ENCODE peak calls at places on chromosomes 2 and 18, in ten cellular contexts. One of them, this sample, is unnamed. For H3K4me1 and H3K36me3, the result is how much of the 10 kb centered on the place peaks cover.

GRCh38 chr2:105556366-105556765 is 157.5 kb upstream of the FHL2 start:
- DNase-seq in lower lobe of right lung: no peak
- DNase-seq in psoas muscle: no peak
- DNase-seq in H1: no peak
- DNase-seq in fibroblast of lung: no peak
- DNase-seq in left lung: no peak
- DNase-seq in gastrocnemius medialis: no peak
- DNase-seq in sigmoid colon: no peak
- DNase-seq in astrocyte: no peak
- DNase-seq in DND-41: no peak
- DNase-seq in this sample: no peak

GRCh38 chr2:160736629-160737028 is 243.0 kb upstream of the RBMS1 start:
- DNase-seq in lower lobe of right lung: no peak
- DNase-seq in psoas muscle: no peak
- DNase-seq in H1: no peak
- DNase-seq in fibroblast of lung: peak
- DNase-seq in left lung: no peak
- DNase-seq in gastrocnemius medialis: no peak
- DNase-seq in sigmoid colon: no peak
- DNase-seq in astrocyte: peak
- DNase-seq in DND-41: no peak
- DNase-seq in this sample: no peak

GRCh38 chr18:28781616-28782362 is 604.9 kb upstream of the CDH2 start:
- DNase-seq in lower lobe of right lung: no peak
- DNase-seq in psoas muscle: no peak
- DNase-seq in H1: no peak
- DNase-seq in fibroblast of lung: no peak
- DNase-seq in left lung: no peak
- DNase-seq in gastrocnemius medialis: no peak
- DNase-seq in sigmoid colon: no peak
- DNase-seq in astrocyte: no peak
- DNase-seq in DND-41: peak
- DNase-seq in this sample: no peak

GRCh38 chr2:222300725-222301295 is 2.0 kb upstream of the PAX3 start:
- DNase-seq in lower lobe of right lung: no peak
- DNase-seq in psoas muscle: no peak
- DNase-seq in H1: no peak
- DNase-seq in fibroblast of lung: no peak
- DNase-seq in left lung: no peak
- DNase-seq in gastrocnemius medialis: no peak
- DNase-seq in sigmoid colon: no peak
- DNase-seq in astrocyte: no peak
- DNase-seq in DND-41: no peak
- DNase-seq in this sample: no peak

GRCh38 chr2:26744953-26745352 is 19.1 kb upstream of the SLC35F6 start:
- DNase-seq in lower lobe of right lung: no peak
- DNase-seq in psoas muscle: no peak
- DNase-seq in H1: no peak
- DNase-seq in fibroblast of lung: no peak
- DNase-seq in left lung: no peak
- DNase-seq in gastrocnemius medialis: no peak
- DNase-seq in sigmoid colon: no peak
- DNase-seq in astrocyte: no peak
- DNase-seq in DND-41: no peak
- DNase-seq in this sample: no peak

GRCh38 chr2:105858868-105859693 is 114.4 kb downstream of the NCK2 start:
- DNase-seq in lower lobe of right lung: no peak
- DNase-seq in psoas muscle: no peak
- DNase-seq in H1: no peak
- DNase-seq in fibroblast of lung: no peak
- DNase-seq in left lung: no peak
- DNase-seq in gastrocnemius medialis: no peak
- DNase-seq in sigmoid colon: no peak
- DNase-seq in astrocyte: no peak
- DNase-seq in DND-41: no peak
- DNase-seq in this sample: no peak

GRCh38 chr2:176390276-176390675 is 121.0 kb downstream of the MTX2 start:
- DNase-seq in lower lobe of right lung: no peak
- DNase-seq in psoas muscle: no peak
- DNase-seq in H1: no peak
- DNase-seq in fibroblast of lung: no peak
- DNase-seq in left lung: no peak
- DNase-seq in gastrocnemius medialis: no peak
- DNase-seq in sigmoid colon: no peak
- DNase-seq in astrocyte: peak
- DNase-seq in DND-41: no peak
- DNase-seq in this sample: no peak

GRCh38 chr2:218063541-218064295 is 5.3 kb upstream of the RUFY4 start:
- DNase-seq in lower lobe of right lung: peak
- DNase-seq in psoas muscle: no peak
- DNase-seq in H1: no peak
- DNase-seq in fibroblast of lung: no peak
- DNase-seq in left lung: no peak
- DNase-seq in gastrocnemius medialis: no peak
- DNase-seq in sigmoid colon: no peak
- DNase-seq in astrocyte: no peak
- DNase-seq in DND-41: no peak
- DNase-seq in this sample: no peak

GRCh38 chr2:222404126-222404891 is 20.0 kb upstream of the SGPP2 start:
- DNase-seq in lower lobe of right lung: peak
- DNase-seq in psoas muscle: no peak
- DNase-seq in H1: no peak
- DNase-seq in fibroblast of lung: no peak
- DNase-seq in left lung: peak
- DNase-seq in gastrocnemius medialis: peak
- DNase-seq in sigmoid colon: no peak
- DNase-seq in astrocyte: no peak
- DNase-seq in DND-41: no peak
- DNase-seq in this sample: no peak

GRCh38 chr2:61887684-61888303 is 662 bp downstream of the CCT4 start:
- DNase-seq in lower lobe of right lung: no peak
- DNase-seq in psoas muscle: no peak
- DNase-seq in H1: no peak
- DNase-seq in fibroblast of lung: peak
- DNase-seq in left lung: no peak
- DNase-seq in gastrocnemius medialis: no peak
- DNase-seq in sigmoid colon: no peak
- DNase-seq in astrocyte: peak
- DNase-seq in DND-41: peak
- DNase-seq in this sample: no peak

GRCh38 chr18:56165601-56166355 is 472.6 kb downstream of the TXNL1 start:
- DNase-seq in lower lobe of right lung: no peak
- DNase-seq in psoas muscle: no peak
- DNase-seq in H1: no peak
- DNase-seq in fibroblast of lung: no peak
- DNase-seq in left lung: no peak
- DNase-seq in gastrocnemius medialis: no peak
- DNase-seq in sigmoid colon: no peak
- DNase-seq in astrocyte: no peak
- DNase-seq in DND-41: no peak
- DNase-seq in this sample: no peak
- H3K4me1 ChIP-seq in lower lobe of right lung: under half
- H3K4me1 ChIP-seq in psoas muscle: under half
- H3K4me1 ChIP-seq in H1: under half
- H3K4me1 ChIP-seq in fibroblast of lung: under half
- H3K4me1 ChIP-seq in left lung: under half
- H3K4me1 ChIP-seq in gastrocnemius medialis: under half
- H3K4me1 ChIP-seq in sigmoid colon: under half
- H3K4me1 ChIP-seq in astrocyte: under half
- H3K4me1 ChIP-seq in DND-41: under half
- H3K4me1 ChIP-seq in this sample: under half

GRCh38 chr18:9000736-9001135 is 101.8 kb upstream of the NDUFV2 start:
- DNase-seq in lower lobe of right lung: no peak
- DNase-seq in psoas muscle: peak
- DNase-seq in H1: no peak
- DNase-seq in fibroblast of lung: peak
- DNase-seq in left lung: no peak
- DNase-seq in gastrocnemius medialis: peak
- DNase-seq in sigmoid colon: peak
- DNase-seq in astrocyte: no peak
- DNase-seq in DND-41: no peak
- DNase-seq in this sample: no peak
- H3K27ac ChIP-seq in lower lobe of right lung: no peak
- H3K27ac ChIP-seq in psoas muscle: no peak
- H3K27ac ChIP-seq in H1: no peak
- H3K27ac ChIP-seq in fibroblast of lung: no peak
- H3K27ac ChIP-seq in left lung: no peak
- H3K27ac ChIP-seq in gastrocnemius medialis: no peak
- H3K27ac ChIP-seq in sigmoid colon: no peak
- H3K27ac ChIP-seq in astrocyte: no peak
- H3K27ac ChIP-seq in DND-41: no peak
- H3K27ac ChIP-seq in this sample: no peak

GRCh38 chr2:206250041-206250897 is 24.2 kb upstream of the ZDBF2 start:
- DNase-seq in lower lobe of right lung: no peak
- DNase-seq in psoas muscle: no peak
- DNase-seq in H1: no peak
- DNase-seq in fibroblast of lung: peak
- DNase-seq in left lung: no peak
- DNase-seq in gastrocnemius medialis: no peak
- DNase-seq in sigmoid colon: no peak
- DNase-seq in astrocyte: no peak
- DNase-seq in DND-41: no peak
- DNase-seq in this sample: no peak

GRCh38 chr2:206240335-206240734 is 34.1 kb upstream of the ZDBF2 start:
- DNase-seq in lower lobe of right lung: no peak
- DNase-seq in psoas muscle: no peak
- DNase-seq in H1: no peak
- DNase-seq in fibroblast of lung: no peak
- DNase-seq in left lung: no peak
- DNase-seq in gastrocnemius medialis: no peak
- DNase-seq in sigmoid colon: no peak
- DNase-seq in astrocyte: no peak
- DNase-seq in DND-41: no peak
- DNase-seq in this sample: no peak

GRCh38 chr2:206241767-206242166 is 32.7 kb upstream of the ZDBF2 start:
- DNase-seq in lower lobe of right lung: no peak
- DNase-seq in psoas muscle: no peak
- DNase-seq in H1: no peak
- DNase-seq in fibroblast of lung: no peak
- DNase-seq in left lung: no peak
- DNase-seq in gastrocnemius medialis: no peak
- DNase-seq in sigmoid colon: no peak
- DNase-seq in astrocyte: peak
- DNase-seq in DND-41: no peak
- DNase-seq in this sample: no peak

DNA sequence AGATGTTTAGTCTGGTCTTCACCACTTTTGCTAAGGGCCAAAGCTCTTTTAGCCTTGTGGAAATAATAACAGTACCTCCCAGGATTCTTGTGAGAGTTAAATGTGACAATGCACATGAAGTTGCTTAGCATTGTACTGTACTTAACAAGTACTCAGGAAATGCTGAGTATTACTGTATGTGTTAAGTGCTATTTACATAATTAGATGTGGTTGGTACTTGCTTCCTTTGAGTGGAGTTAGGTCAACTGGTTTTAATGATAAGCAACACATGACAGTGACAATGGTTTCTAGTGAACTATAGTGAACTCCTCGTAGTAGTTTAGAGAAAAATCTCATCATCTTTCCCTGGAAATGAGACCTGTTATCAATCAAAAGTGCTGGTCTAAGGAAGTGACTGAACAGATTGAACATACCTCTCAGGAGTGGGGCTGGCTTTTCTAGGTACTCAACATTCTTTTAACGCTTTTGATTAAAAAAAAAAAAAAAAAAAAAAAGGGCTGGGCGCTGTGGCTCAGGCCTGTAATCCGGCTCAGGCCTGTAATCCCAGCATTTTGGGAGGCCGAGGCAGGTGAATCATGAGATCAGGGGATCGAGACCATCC is 29.2 kb upstream of the ZDBF2 start:
- DNase-seq in lower lobe of right lung: no peak
- DNase-seq in psoas muscle: no peak
- DNase-seq in H1: no peak
- DNase-seq in fibroblast of lung: no peak
- DNase-seq in left lung: no peak
- DNase-seq in gastrocnemius medialis: no peak
- DNase-seq in sigmoid colon: no peak
- DNase-seq in astrocyte: no peak
- DNase-seq in DND-41: no peak
- DNase-seq in this sample: no peak
- H3K36me3 ChIP-seq in lower lobe of right lung: under half
- H3K36me3 ChIP-seq in psoas muscle: under half
- H3K36me3 ChIP-seq in H1: under half
- H3K36me3 ChIP-seq in fibroblast of lung: under half
- H3K36me3 ChIP-seq in left lung: under half
- H3K36me3 ChIP-seq in gastrocnemius medialis: under half
- H3K36me3 ChIP-seq in sigmoid colon: under half
- H3K36me3 ChIP-seq in astrocyte: under half
- H3K36me3 ChIP-seq in DND-41: under half
- H3K36me3 ChIP-seq in this sample: under half

GRCh38 chr18:37438417-37439180 is 127.0 kb downstream of the CELF4 start:
- DNase-seq in lower lobe of right lung: no peak
- DNase-seq in psoas muscle: no peak
- DNase-seq in H1: no peak
- DNase-seq in fibroblast of lung: no peak
- DNase-seq in left lung: no peak
- DNase-seq in gastrocnemius medialis: no peak
- DNase-seq in sigmoid colon: no peak
- DNase-seq in astrocyte: no peak
- DNase-seq in DND-41: no peak
- DNase-seq in this sample: no peak

GRCh38 chr18:37442477-37442876 is 123.1 kb downstream of the CELF4 start:
- DNase-seq in lower lobe of right lung: no peak
- DNase-seq in psoas muscle: no peak
- DNase-seq in H1: no peak
- DNase-seq in fibroblast of lung: no peak
- DNase-seq in left lung: no peak
- DNase-seq in gastrocnemius medialis: no peak
- DNase-seq in sigmoid colon: no peak
- DNase-seq in astrocyte: no peak
- DNase-seq in DND-41: no peak
- DNase-seq in this sample: no peak

GRCh38 chr18:37441821-37442220 is 123.8 kb downstream of the CELF4 start:
- DNase-seq in lower lobe of right lung: no peak
- DNase-seq in psoas muscle: no peak
- DNase-seq in H1: no peak
- DNase-seq in fibroblast of lung: no peak
- DNase-seq in left lung: no peak
- DNase-seq in gastrocnemius medialis: no peak
- DNase-seq in sigmoid colon: no peak
- DNase-seq in astrocyte: no peak
- DNase-seq in DND-41: no peak
- DNase-seq in this sample: no peak

GRCh38 chr18:37435996-37436395 is 129.6 kb downstream of the CELF4 start:
- DNase-seq in lower lobe of right lung: no peak
- DNase-seq in psoas muscle: no peak
- DNase-seq in H1: no peak
- DNase-seq in fibroblast of lung: no peak
- DNase-seq in left lung: no peak
- DNase-seq in gastrocnemius medialis: no peak
- DNase-seq in sigmoid colon: no peak
- DNase-seq in astrocyte: peak
- DNase-seq in DND-41: peak
- DNase-seq in this sample: no peak

DNA sequence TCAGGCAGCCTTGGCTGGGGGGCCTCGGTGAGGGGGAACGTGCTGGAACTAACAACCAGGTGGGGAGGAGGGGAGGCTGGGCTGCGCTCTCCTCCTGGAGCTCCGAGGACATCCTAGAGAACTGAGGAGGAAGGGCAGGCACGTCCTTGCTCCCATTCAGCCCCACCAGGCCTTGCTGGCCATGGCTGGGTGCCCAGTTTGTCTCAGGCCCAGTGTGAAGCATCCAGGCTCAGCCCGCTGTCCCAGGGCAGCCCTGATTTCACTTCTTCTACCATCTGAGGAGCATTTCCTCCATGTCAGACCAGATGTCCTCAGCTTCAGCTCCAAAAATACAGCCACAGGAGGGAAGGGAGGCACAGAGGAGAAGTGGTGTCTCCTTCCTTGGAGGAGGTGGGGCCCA is 125.4 kb downstream of the CELF4 start:
- DNase-seq in lower lobe of right lung: no peak
- DNase-seq in psoas muscle: no peak
- DNase-seq in H1: no peak
- DNase-seq in fibroblast of lung: no peak
- DNase-seq in left lung: no peak
- DNase-seq in gastrocnemius medialis: no peak
- DNase-seq in sigmoid colon: no peak
- DNase-seq in astrocyte: no peak
- DNase-seq in DND-41: no peak
- DNase-seq in this sample: peak
- H3K4me1 ChIP-seq in lower lobe of right lung: under half
- H3K4me1 ChIP-seq in psoas muscle: under half
- H3K4me1 ChIP-seq in H1: under half
- H3K4me1 ChIP-seq in fibroblast of lung: under half
- H3K4me1 ChIP-seq in left lung: under half
- H3K4me1 ChIP-seq in gastrocnemius medialis: under half
- H3K4me1 ChIP-seq in sigmoid colon: under half
- H3K4me1 ChIP-seq in astrocyte: under half
- H3K4me1 ChIP-seq in DND-41: under half
- H3K4me1 ChIP-seq in this sample: under half